ENCODE peak calls at places on chromosomes 13 and 19, in four cellular contexts. One of them, this sample, is unnamed.

GRCh38 chr19:15200575-15201364 is at the start of gene NOTCH3:
- DNase-seq in vagina: no peak
- DNase-seq in CD8-positive, alpha-beta T cell: no peak
- DNase-seq in Peyer's patch: no peak
- DNase-seq in this sample: no peak

GRCh38 chr19:9891609-9892373 is 44.5 kb downstream of the OLFM2 start:
- DNase-seq in vagina: no peak
- DNase-seq in CD8-positive, alpha-beta T cell: no peak
- DNase-seq in Peyer's patch: no peak
- DNase-seq in this sample: no peak

GRCh38 chr19:4015705-4016402 is 8.3 kb downstream of the PIAS4 start:
- DNase-seq in vagina: no peak
- DNase-seq in CD8-positive, alpha-beta T cell: no peak
- DNase-seq in Peyer's patch: no peak
- DNase-seq in this sample: no peak

GRCh38 chr19:31220540-31220939 is 128.7 kb downstream of the TSHZ3 start:
- DNase-seq in vagina: no peak
- DNase-seq in CD8-positive, alpha-beta T cell: no peak
- DNase-seq in Peyer's patch: no peak
- DNase-seq in this sample: peak

GRCh38 chr13:70520275-70520674 is 412.0 kb upstream of the KLHL1 start:
- DNase-seq in vagina: no peak
- DNase-seq in CD8-positive, alpha-beta T cell: no peak
- DNase-seq in Peyer's patch: no peak
- DNase-seq in this sample: no peak

GRCh38 chr19:33458807-33459206 is 62.8 kb downstream of the PEPD start:
- DNase-seq in vagina: no peak
- DNase-seq in CD8-positive, alpha-beta T cell: no peak
- DNase-seq in Peyer's patch: no peak
- DNase-seq in this sample: no peak

GRCh38 chr13:92307752-92308151 is 909.3 kb downstream of the GPC5 start:
- DNase-seq in vagina: no peak
- DNase-seq in CD8-positive, alpha-beta T cell: no peak
- DNase-seq in Peyer's patch: no peak
- DNase-seq in this sample: no peak

GRCh38 chr13:106967391-106967790 is 399.5 kb upstream of the ARGLU1 start:
- DNase-seq in vagina: no peak
- DNase-seq in CD8-positive, alpha-beta T cell: no peak
- DNase-seq in Peyer's patch: no peak
- DNase-seq in this sample: no peak

GRCh38 chr13:98450495-98451167 is 126.3 kb downstream of the STK24 start:
- DNase-seq in vagina: no peak
- DNase-seq in CD8-positive, alpha-beta T cell: no peak
- DNase-seq in Peyer's patch: no peak
- DNase-seq in this sample: peak

GRCh38 chr19:4695224-4695731 is 25.1 kb upstream of the MYDGF start:
- DNase-seq in vagina: no peak
- DNase-seq in CD8-positive, alpha-beta T cell: no peak
- DNase-seq in Peyer's patch: no peak
- DNase-seq in this sample: no peak

GRCh38 chr19:47446534-47447469 is 24.9 kb downstream of the SLC8A2 start:
- DNase-seq in vagina: no peak
- DNase-seq in CD8-positive, alpha-beta T cell: no peak
- DNase-seq in Peyer's patch: no peak
- DNase-seq in this sample: no peak

GRCh38 chr19:44746946-44747738 is 1.4 kb upstream of the BCL3 start:
- DNase-seq in vagina: peak
- DNase-seq in CD8-positive, alpha-beta T cell: peak
- DNase-seq in Peyer's patch: peak
- DNase-seq in this sample: peak

GRCh38 chr19:53823380-53824120 is 564 bp downstream of the NLRP12 start:
- DNase-seq in vagina: no peak
- DNase-seq in CD8-positive, alpha-beta T cell: no peak
- DNase-seq in Peyer's patch: no peak
- DNase-seq in this sample: no peak

GRCh38 chr13:59782696-59783095 is 381.0 kb downstream of the DIAPH3 start:
- DNase-seq in vagina: no peak
- DNase-seq in CD8-positive, alpha-beta T cell: no peak
- DNase-seq in Peyer's patch: no peak
- DNase-seq in this sample: no peak

GRCh38 chr13:51681037-51681678 is 96.9 kb downstream of the WDFY2 start:
- DNase-seq in vagina: no peak
- DNase-seq in CD8-positive, alpha-beta T cell: no peak
- DNase-seq in Peyer's patch: no peak
- DNase-seq in this sample: no peak

GRCh38 chr19:54453921-54454780 is 5.2 kb downstream of the LENG8 start:
- DNase-seq in vagina: no peak
- DNase-seq in CD8-positive, alpha-beta T cell: no peak
- DNase-seq in Peyer's patch: no peak
- DNase-seq in this sample: no peak

GRCh38 chr13:68078874-68079273 is 848.7 kb upstream of the PCDH9 start:
- DNase-seq in vagina: no peak
- DNase-seq in CD8-positive, alpha-beta T cell: no peak
- DNase-seq in Peyer's patch: no peak
- DNase-seq in this sample: no peak

GRCh38 chr19:48169585-48169973 is 565 bp downstream of the LIG1 start:
- DNase-seq in vagina: no peak
- DNase-seq in CD8-positive, alpha-beta T cell: peak
- DNase-seq in Peyer's patch: peak
- DNase-seq in this sample: peak

GRCh38 chr13:106028916-106029315 is 506.5 kb downstream of the EFNB2 start:
- DNase-seq in vagina: no peak
- DNase-seq in CD8-positive, alpha-beta T cell: no peak
- DNase-seq in Peyer's patch: no peak
- DNase-seq in this sample: no peak

GRCh38 chr13:99980201-99981114 is 1.1 kb upstream of the ZIC2 start:
- DNase-seq in vagina: no peak
- DNase-seq in CD8-positive, alpha-beta T cell: peak
- DNase-seq in Peyer's patch: no peak
- DNase-seq in this sample: peak

GRCh38 chr19:38729653-38730469 is 14.4 kb downstream of the CAPN12 start:
- DNase-seq in vagina: no peak
- DNase-seq in CD8-positive, alpha-beta T cell: peak
- DNase-seq in Peyer's patch: peak
- DNase-seq in this sample: peak

GRCh38 chr19:28075229-28075628 is 1137.7 kb downstream of the UQCRFS1 start:
- DNase-seq in vagina: no peak
- DNase-seq in CD8-positive, alpha-beta T cell: no peak
- DNase-seq in Peyer's patch: no peak
- DNase-seq in this sample: no peak

GRCh38 chr13:98054301-98054700 is 88.6 kb upstream of the FARP1 start:
- DNase-seq in vagina: no peak
- DNase-seq in CD8-positive, alpha-beta T cell: no peak
- DNase-seq in Peyer's patch: no peak
- DNase-seq in this sample: no peak

GRCh38 chr13:73268306-73268705 is 209.5 kb downstream of the KLF5 start:
- DNase-seq in vagina: no peak
- DNase-seq in CD8-positive, alpha-beta T cell: no peak
- DNase-seq in Peyer's patch: no peak
- DNase-seq in this sample: no peak

GRCh38 chr13:97275265-97275664 is 53.1 kb downstream of the MBNL2 start:
- DNase-seq in vagina: no peak
- DNase-seq in CD8-positive, alpha-beta T cell: no peak
- DNase-seq in Peyer's patch: no peak
- DNase-seq in this sample: no peak

GRCh38 chr13:100817897-100818296 is 143.3 kb upstream of the TMTC4 start:
- DNase-seq in vagina: no peak
- DNase-seq in CD8-positive, alpha-beta T cell: no peak
- DNase-seq in Peyer's patch: no peak
- DNase-seq in this sample: no peak

GRCh38 chr13:44734204-44734707 is 158.1 kb upstream of the TSC22D1 start:
- DNase-seq in vagina: no peak
- DNase-seq in CD8-positive, alpha-beta T cell: no peak
- DNase-seq in Peyer's patch: no peak
- DNase-seq in this sample: no peak

GRCh38 chr13:76043882-76044281 is 407.8 kb downstream of the LMO7 start:
- DNase-seq in vagina: no peak
- DNase-seq in CD8-positive, alpha-beta T cell: no peak
- DNase-seq in Peyer's patch: no peak
- DNase-seq in this sample: no peak

GRCh38 chr19:23762884-23763711 is 4.4 kb upstream of the ZNF681 start:
- DNase-seq in vagina: no peak
- DNase-seq in CD8-positive, alpha-beta T cell: peak
- DNase-seq in Peyer's patch: peak
- DNase-seq in this sample: peak

GRCh38 chr13:30847697-30848307 is 58.3 kb upstream of the MEDAG start:
- DNase-seq in vagina: no peak
- DNase-seq in CD8-positive, alpha-beta T cell: no peak
- DNase-seq in Peyer's patch: no peak
- DNase-seq in this sample: no peak

GRCh38 chr13:40631605-40632004 is 34.8 kb downstream of the FOXO1 start:
- DNase-seq in vagina: no peak
- DNase-seq in CD8-positive, alpha-beta T cell: no peak
- DNase-seq in Peyer's patch: no peak
- DNase-seq in this sample: peak
- H3K4me3 ChIP-seq in vagina: no peak
- H3K4me3 ChIP-seq in CD8-positive, alpha-beta T cell: no peak
- H3K4me3 ChIP-seq in Peyer's patch: no peak
- H3K4me3 ChIP-seq in this sample: peak

GRCh38 chr13:28267495-28267894 is 129.2 kb downstream of the PAN3 start:
- DNase-seq in vagina: no peak
- DNase-seq in CD8-positive, alpha-beta T cell: no peak
- DNase-seq in Peyer's patch: no peak
- DNase-seq in this sample: no peak
- H3K4me3 ChIP-seq in vagina: no peak
- H3K4me3 ChIP-seq in CD8-positive, alpha-beta T cell: no peak
- H3K4me3 ChIP-seq in Peyer's patch: no peak
- H3K4me3 ChIP-seq in this sample: no peak

GRCh38 chr13:39601636-39602035 is 1.4 kb downstream of the LHFPL6 start:
- DNase-seq in vagina: no peak
- DNase-seq in CD8-positive, alpha-beta T cell: no peak
- DNase-seq in Peyer's patch: no peak
- DNase-seq in this sample: no peak
- H3K4me3 ChIP-seq in vagina: peak
- H3K4me3 ChIP-seq in CD8-positive, alpha-beta T cell: no peak
- H3K4me3 ChIP-seq in Peyer's patch: peak
- H3K4me3 ChIP-seq in this sample: no peak

GRCh38 chr19:18097217-18097992 is at the start of gene MAST3:
- DNase-seq in vagina: no peak
- DNase-seq in CD8-positive, alpha-beta T cell: peak
- DNase-seq in Peyer's patch: peak
- DNase-seq in this sample: peak

GRCh38 chr19:18097993-18098890 is 664 bp downstream of the MAST3 start:
- DNase-seq in vagina: no peak
- DNase-seq in CD8-positive, alpha-beta T cell: no peak
- DNase-seq in Peyer's patch: no peak
- DNase-seq in this sample: no peak

GRCh38 chr19:18093439-18094161 is 4.0 kb upstream of the MAST3 start:
- DNase-seq in vagina: no peak
- DNase-seq in CD8-positive, alpha-beta T cell: no peak
- DNase-seq in Peyer's patch: no peak
- DNase-seq in this sample: no peak

GRCh38 chr19:18098891-18099622 is 1.5 kb downstream of the MAST3 start:
- DNase-seq in vagina: no peak
- DNase-seq in CD8-positive, alpha-beta T cell: no peak
- DNase-seq in Peyer's patch: peak
- DNase-seq in this sample: peak

DNA sequence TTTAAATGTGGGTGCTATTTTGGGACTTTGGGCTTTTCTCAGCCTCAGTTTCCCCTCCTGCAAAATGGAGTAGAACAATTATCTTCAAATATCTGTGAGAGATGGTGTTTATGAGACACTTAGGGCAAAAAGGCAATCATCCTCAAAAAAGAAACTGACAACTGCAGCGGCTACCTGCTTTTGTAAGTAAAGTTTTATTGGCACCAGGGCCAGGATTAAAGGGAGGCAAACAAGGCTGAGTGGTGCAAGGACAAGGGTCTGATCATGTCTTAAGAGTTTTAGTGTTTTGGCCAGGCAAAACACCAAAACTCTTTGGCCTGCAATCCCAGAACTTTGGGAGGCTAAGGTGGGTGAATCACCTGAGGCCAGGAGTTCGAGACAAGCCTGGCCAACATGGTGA is 1.3 kb upstream of the MAST3 start:
- DNase-seq in vagina: no peak
- DNase-seq in CD8-positive, alpha-beta T cell: no peak
- DNase-seq in Peyer's patch: no peak
- DNase-seq in this sample: no peak
- H3K4me3 ChIP-seq in vagina: no peak
- H3K4me3 ChIP-seq in CD8-positive, alpha-beta T cell: no peak
- H3K4me3 ChIP-seq in Peyer's patch: no peak
- H3K4me3 ChIP-seq in this sample: no peak

This sample was measured in CD4-positive, CD25-positive, alpha-beta regulatory T cell.